ENCODE peak calls at places on chromosome 12, in five cellular contexts. O, V, E, N and K are unnamed samples. For H3K4me1, the result is how much of the 10 kb centered on the place peaks cover.

GRCh38 chr12:113259499-113259953 is 38.3 kb downstream of the TPCN1 start:
- DNase-seq in O (peak), V (peak), E (no peak), N (peak), K (no peak)

GRCh38 chr12:69388371-69388770 is 28.8 kb downstream of the YEATS4 start:
- DNase-seq in O (no peak), V (no peak), E (no peak), N (no peak), K (no peak)

GRCh38 chr12:127209318-127209717 is 1057.7 kb upstream of the TMEM132C start:
- DNase-seq in O (no peak), V (no peak), E (no peak), N (no peak), K (no peak)

GRCh38 chr12:67531519-67531918 is 117.0 kb upstream of the DYRK2 start:
- DNase-seq in O (no peak), V (no peak), E (no peak), N (no peak), K (no peak)

GRCh38 chr12:117854339-117855012 is 114.3 kb downstream of the KSR2 start:
- DNase-seq in O (peak), V (no peak), E (no peak), N (no peak), K (no peak)

GRCh38 chr12:118526255-118527095 is 150.1 kb downstream of the SUDS3 start:
- DNase-seq in O (no peak), V (no peak), E (no peak), N (no peak), K (no peak)

GRCh38 chr12:98868076-98868475 is 223.0 kb downstream of the APAF1 start:
- DNase-seq in O (no peak), V (no peak), E (no peak), N (no peak), K (no peak)

GRCh38 chr12:45969084-45969483 is 21.3 kb downstream of the SCAF11 start:
- DNase-seq in O (no peak), V (no peak), E (no peak), N (no peak), K (no peak)

GRCh38 chr12:67649165-67650126 is 901 bp downstream of the DYRK2 start:
- DNase-seq in O (no peak), V (peak), E (no peak), N (peak), K (no peak)

GRCh38 chr12:44859998-44860689 is 16.0 kb downstream of the NELL2 start:
- DNase-seq in O (no peak), V (no peak), E (no peak), N (no peak), K (no peak)

GRCh38 chr12:89769483-89769818 is 60.8 kb upstream of the ATP2B1 start:
- DNase-seq in O (no peak), V (no peak), E (no peak), N (no peak), K (no peak)

GRCh38 chr12:133203344-133204263 is 22.3 kb downstream of the ZNF268 start:
- DNase-seq in O (no peak), V (no peak), E (no peak), N (no peak), K (no peak)

GRCh38 chr12:40055776-40056175 is 50.1 kb downstream of the SLC2A13 start:
- DNase-seq in O (no peak), V (no peak), E (no peak), N (no peak), K (no peak)

GRCh38 chr12:2053675-2054070 is 886 bp downstream of the CACNA1C start:
- DNase-seq in O (no peak), V (peak), E (no peak), N (peak), K (no peak)

GRCh38 chr12:131460516-131460915 is 250.4 kb upstream of the SFSWAP start:
- DNase-seq in O (no peak), V (no peak), E (no peak), N (no peak), K (no peak)

GRCh38 chr12:102407776-102408486 is 72.4 kb downstream of the IGF1 start:
- DNase-seq in O (no peak), V (no peak), E (no peak), N (no peak), K (no peak)

GRCh38 chr12:123671876-123672275 is 963 bp downstream of the TCTN2 start:
- DNase-seq in O (no peak), V (no peak), E (no peak), N (no peak), K (no peak)

GRCh38 chr12:47551426-47551851 is 154.4 kb downstream of the RPAP3 start:
- DNase-seq in O (no peak), V (peak), E (no peak), N (no peak), K (no peak)

GRCh38 chr12:29395356-29395755 is 14.4 kb upstream of the ERGIC2 start:
- DNase-seq in O (no peak), V (no peak), E (no peak), N (no peak), K (no peak)

GRCh38 chr12:6177593-6178358 is 22.4 kb upstream of the CD9 start:
- DNase-seq in O (no peak), V (no peak), E (no peak), N (no peak), K (no peak)

GRCh38 chr12:66035289-66035961 is 95.1 kb downstream of the LLPH start:
- DNase-seq in O (no peak), V (no peak), E (no peak), N (no peak), K (no peak)

GRCh38 chr12:42504049-42504448 is 85.5 kb downstream of the PRICKLE1 start:
- DNase-seq in O (no peak), V (peak), E (no peak), N (no peak), K (no peak)

GRCh38 chr12:22627351-22627750 is 2.4 kb downstream of the ETNK1 start:
- DNase-seq in O (no peak), V (no peak), E (no peak), N (no peak), K (no peak)

GRCh38 chr12:46649433-46649832 is 176.4 kb downstream of the SLC38A4 start:
- DNase-seq in O (no peak), V (no peak), E (no peak), N (no peak), K (no peak)

GRCh38 chr12:131471946-131472732 is 238.8 kb upstream of the SFSWAP start:
- DNase-seq in O (no peak), V (no peak), E (no peak), N (no peak), K (no peak)

GRCh38 chr12:9796346-9796745 is 30.9 kb upstream of the KLRF1 start:
- DNase-seq in O (no peak), V (no peak), E (no peak), N (no peak), K (no peak)

GRCh38 chr12:77070382-77071294 is 5.3 kb upstream of the E2F7 start:
- DNase-seq in O (no peak), V (no peak), E (no peak), N (no peak), K (no peak)

GRCh38 chr12:30201301-30202160 is 417.8 kb upstream of the TMTC1 start:
- DNase-seq in O (no peak), V (no peak), E (no peak), N (no peak), K (no peak)

GRCh38 chr12:32989705-32990104 is 93.1 kb upstream of the PKP2 start:
- DNase-seq in O (no peak), V (no peak), E (no peak), N (no peak), K (no peak)

GRCh38 chr12:32983968-32984367 is 87.4 kb upstream of the PKP2 start:
- DNase-seq in O (no peak), V (no peak), E (no peak), N (no peak), K (no peak)

GRCh38 chr12:32993404-32993803 is 96.8 kb upstream of the PKP2 start:
- DNase-seq in O (no peak), V (no peak), E (no peak), N (no peak), K (no peak)

GRCh38 chr12:32987526-32987925 is 90.9 kb upstream of the PKP2 start:
- DNase-seq in O (no peak), V (no peak), E (no peak), N (no peak), K (no peak)

DNA sequence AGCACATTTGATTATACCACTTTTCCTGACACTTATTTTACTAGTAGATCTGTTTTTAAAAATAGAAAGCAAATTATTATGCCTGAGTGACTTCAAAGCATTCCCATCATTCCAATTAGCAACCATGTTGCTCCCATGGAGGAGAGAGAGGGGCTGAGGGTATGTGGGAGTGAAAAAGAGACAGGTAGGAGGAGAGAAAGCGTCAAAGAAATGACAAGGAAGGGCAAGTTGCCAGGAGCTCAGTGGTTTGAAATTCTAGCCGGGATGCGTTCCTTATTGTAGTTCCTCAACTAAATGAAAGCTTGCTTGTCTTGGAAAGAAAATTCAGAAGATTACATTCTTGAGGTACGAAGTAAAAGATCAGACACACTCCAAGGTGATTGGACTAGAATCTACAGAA is 92.4 kb upstream of the PKP2 start:
- DNase-seq in O (no peak), V (no peak), E (no peak), N (no peak), K (no peak)
- H3K4me1 ChIP-seq in O (under half), V (under half), E (under half), N (under half), K (under half)

GRCh38 chr12:108850854-108851573 is 6.4 kb downstream of the SSH1 start:
- DNase-seq in O (no peak), V (peak), E (no peak), N (peak), K (no peak)
- TF ChIP-seq CTCF in O (no peak), V (peak), E (no peak), N (no peak), K (no peak)

GRCh38 chr12:52234226-52234810 is 1.3 kb downstream of the KRT7 start:
- DNase-seq in O (no peak), V (no peak), E (no peak), N (peak), K (peak)

GRCh38 chr12:52233462-52234141 is 559 bp downstream of the KRT7 start:
- DNase-seq in O (no peak), V (no peak), E (no peak), N (peak), K (peak)

GRCh38 chr12:52231305-52232232 is 1.5 kb upstream of the KRT7 start:
- DNase-seq in O (peak), V (no peak), E (no peak), N (peak), K (peak)

GRCh38 chr12:52232233-52232915 is 669 bp upstream of the KRT7 start:
- DNase-seq in O (no peak), V (no peak), E (no peak), N (peak), K (peak)

DNA sequence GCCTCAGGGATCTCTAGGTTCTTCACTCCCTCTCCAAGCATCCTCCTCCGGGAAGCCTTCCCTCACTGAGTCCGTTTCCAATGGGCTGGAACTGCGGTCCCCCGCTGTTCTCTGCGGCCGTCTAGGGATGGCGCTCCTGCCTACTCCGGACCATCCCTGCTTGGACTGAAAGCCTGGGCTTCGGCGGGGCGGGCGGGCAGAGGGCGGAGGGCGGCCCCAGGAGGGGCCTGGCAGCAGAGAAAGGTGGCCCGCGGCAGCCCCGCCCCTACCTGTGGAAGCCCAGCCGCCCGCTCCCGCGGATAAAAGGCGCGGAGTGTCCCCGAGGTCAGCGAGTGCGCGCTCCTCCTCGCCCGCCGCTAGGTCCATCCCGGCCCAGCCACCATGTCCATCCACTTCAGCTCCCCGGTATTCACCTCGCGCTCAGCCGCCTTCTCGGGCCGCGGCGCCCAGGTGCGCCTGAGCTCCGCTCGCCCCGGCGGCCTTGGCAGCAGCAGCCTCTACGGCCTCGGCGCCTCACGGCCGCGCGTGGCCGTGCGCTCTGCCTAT is at the start of gene KRT7:
- DNase-seq in O (peak), V (no peak), E (no peak), N (peak), K (peak)
- H3K4me1 ChIP-seq in O (under half), V (under half), E (under half), N (under half), K (half or more)

GRCh38 chr12:62210422-62210821 is 49.8 kb upstream of the USP15 start:
- DNase-seq in O (no peak), V (no peak), E (no peak), N (no peak), K (no peak)
- TF ChIP-seq CTCF in O (peak), V (peak), E (peak), N (peak), K (peak)

DNA sequence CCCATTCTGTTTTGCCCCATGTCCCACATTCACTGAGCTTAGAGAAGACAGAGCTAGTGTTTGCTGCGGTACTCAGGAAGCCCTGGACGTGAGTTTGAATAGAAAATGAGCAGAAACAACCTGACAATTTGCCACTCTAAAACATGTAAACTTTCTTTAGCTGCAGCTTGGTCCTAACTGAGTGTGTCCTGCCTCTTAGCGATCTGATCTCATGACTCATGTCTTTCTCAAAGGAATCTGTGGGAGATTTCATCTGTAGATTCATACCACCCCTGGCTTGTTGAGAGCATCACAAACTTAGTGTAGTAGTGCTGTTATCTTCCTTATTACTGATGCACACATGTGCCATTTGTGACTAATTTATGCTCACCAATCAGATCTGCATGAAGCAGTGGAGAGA is 86.7 kb downstream of the ITPR2 start:
- DNase-seq in O (no peak), V (no peak), E (no peak), N (no peak), K (no peak)
- H3K4me1 ChIP-seq in O (under half), V (under half), E (under half), N (half or more), K (under half)

GRCh38 chr12:60494249-60494648 is 898.4 kb downstream of the SLC16A7 start:
- DNase-seq in O (no peak), V (no peak), E (no peak), N (no peak), K (no peak)
- TF ChIP-seq CTCF in O (no peak), V (peak), E (no peak), N (no peak), K (peak)

GRCh38 chr12:109113661-109114321 is 2.6 kb upstream of the ACACB start:
- DNase-seq in O (no peak), V (no peak), E (no peak), N (peak), K (no peak)
- H3K4me1 ChIP-seq in O (under half), V (half or more), E (under half), N (half or more), K (under half)

DNA sequence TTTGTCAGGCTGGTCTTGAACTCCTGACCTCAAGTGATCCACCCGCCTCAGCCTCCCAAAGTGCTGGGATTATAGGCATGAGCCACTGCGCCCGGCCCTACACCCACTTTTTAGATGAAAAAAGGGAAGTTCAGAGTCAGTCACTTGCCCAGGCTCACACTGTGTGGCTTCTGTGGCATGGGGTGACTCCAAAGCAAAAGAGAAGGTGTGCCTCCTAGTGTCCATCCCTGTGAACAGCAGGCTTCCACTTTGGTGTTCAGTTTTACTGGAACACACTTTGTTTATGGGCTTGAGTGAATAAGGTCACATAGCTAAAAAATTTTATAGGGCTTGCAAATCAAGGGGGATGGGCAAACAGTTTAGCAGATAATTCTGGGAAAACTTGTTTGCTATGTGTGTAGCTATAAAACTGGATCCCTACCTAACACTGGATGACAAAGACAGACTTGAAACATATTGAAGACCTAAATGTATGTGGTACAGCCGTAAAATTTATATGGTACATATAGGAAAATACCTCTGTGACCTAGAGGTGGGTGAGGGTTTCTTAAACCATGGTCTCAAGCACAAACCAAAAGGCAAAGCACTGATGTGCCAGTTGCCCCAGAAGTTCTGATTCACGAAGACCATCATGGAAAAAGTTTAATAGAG is 54.9 kb downstream of the EID3 start:
- DNase-seq in O (peak), V (peak), E (peak), N (peak), K (no peak)
- TF ChIP-seq CTCF in O (peak), V (peak), E (peak), N (peak), K (peak)

GRCh38 chr12:107355004-107355565 is 261.7 kb upstream of the CRY1 start:
- DNase-seq in O (no peak), V (no peak), E (no peak), N (no peak), K (no peak)
- H3K4me1 ChIP-seq in O (under half), V (under half), E (under half), N (under half), K (under half)